ENCODE peak calls at places on chromosomes 7 and 10, in seven cellular contexts. S is H1, Z is IMR-90, O is mesendoderm, U is neuronal stem cell, K is mesenchymal stem cell, N is trophoblast cell. J is an unnamed sample.

GRCh38 chr7:39417642-39418041 is 148.6 kb upstream of the YAE1 start:
- DNase-seq in O (no peak), U (no peak), S (no peak), K (no peak), N (no peak), Z (no peak), J (no peak)

GRCh38 chr7:129676017-129676897 is 64.7 kb downstream of the NRF1 start:
- DNase-seq in O (no peak), K (no peak), S (no peak), N (no peak), Z (no peak), U (no peak), J (no peak)

GRCh38 chr7:32494946-32495297 is 367 bp upstream of the AVL9 start:
- DNase-seq in U (no peak), O (no peak), K (no peak), N (no peak), S (no peak), Z (no peak), J (no peak)

GRCh38 chr7:70405241-70405640 is 726.7 kb upstream of the GALNT17 start:
- DNase-seq in Z (no peak), U (no peak), S (no peak), O (no peak), K (no peak), N (no peak), J (no peak)

GRCh38 chr7:25900245-25900644 is 251.8 kb upstream of the NFE2L3 start:
- DNase-seq in O (no peak), S (no peak), K (no peak), Z (no peak), N (no peak), U (no peak), J (no peak)

GRCh38 chr10:44857363-44858016 is 53.6 kb upstream of the TMEM72 start:
- DNase-seq in Z (peak), U (peak), S (peak), O (peak), N (peak), K (peak), J (peak)

GRCh38 chr7:90655566-90655965 is 59.4 kb downstream of the CDK14 start:
- DNase-seq in O (no peak), N (no peak), K (peak), S (no peak), U (no peak), Z (peak), J (no peak)

GRCh38 chr10:11655839-11656238 is 44.4 kb upstream of the USP6NL start:
- DNase-seq in Z (no peak), O (no peak), S (no peak), U (no peak), K (no peak), N (no peak), J (no peak)

GRCh38 chr10:112343056-112343806 is 30.7 kb upstream of the ACSL5 start:
- DNase-seq in O (no peak), Z (no peak), U (no peak), K (no peak), N (no peak), S (no peak), J (no peak)

GRCh38 chr10:119461380-119461779 is 81.1 kb downstream of the RGS10 start:
- DNase-seq in Z (no peak), O (no peak), S (no peak), N (peak), U (no peak), K (no peak), J (no peak)

GRCh38 chr10:18097524-18097923 is 42.7 kb upstream of the CACNB2 start:
- DNase-seq in Z (peak), O (no peak), U (no peak), S (no peak), K (no peak), N (no peak), J (no peak)

GRCh38 chr7:45187089-45187945 is 29.7 kb downstream of the RAMP3 start:
- DNase-seq in U (no peak), S (no peak), K (no peak), N (no peak), Z (no peak), O (peak), J (no peak)

GRCh38 chr10:92290076-92290836 is 622 bp downstream of the CPEB3 start:
- DNase-seq in Z (peak), K (peak), N (peak), U (peak), O (peak), S (no peak), J (no peak)

GRCh38 chr10:24209946-24210491 is 1.1 kb downstream of the KIAA1217 start:
- DNase-seq in U (no peak), O (peak), K (peak), N (peak), Z (peak), S (no peak), J (no peak)

GRCh38 chr10:95221124-95221523 is 27.1 kb downstream of the ACSM6 start:
- DNase-seq in K (no peak), U (no peak), Z (peak), N (peak), O (peak), S (no peak), J (peak)

GRCh38 chr10:520402-520787 is 169.1 kb downstream of the DIP2C start:
- DNase-seq in O (peak), K (no peak), N (peak), U (no peak), S (no peak), Z (peak), J (peak)

GRCh38 chr7:127844707-127845331 is 186.4 kb downstream of the LRRC4 start:
- DNase-seq in Z (peak), S (no peak), N (no peak), K (no peak), O (no peak), U (no peak), J (no peak)

GRCh38 chr10:77321868-77322267 is 315.7 kb downstream of the KCNMA1 start:
- DNase-seq in U (no peak), S (no peak), N (no peak), K (peak), Z (peak), O (no peak), J (no peak)

GRCh38 chr7:127582361-127582760 is 3.0 kb downstream of the GCC1 start:
- DNase-seq in Z (no peak), O (no peak), S (no peak), U (no peak), N (no peak), K (no peak), J (no peak)

GRCh38 chr10:13949844-13950542 is 363.2 kb downstream of the PRPF18 start:
- DNase-seq in O (no peak), Z (peak), S (no peak), K (peak), U (no peak), N (peak), J (no peak)

GRCh38 chr10:104928733-104929132 is 287.6 kb downstream of the SORCS3 start:
- DNase-seq in K (no peak), Z (no peak), N (no peak), U (no peak), O (no peak), S (no peak), J (no peak)

GRCh38 chr7:24715661-24716479 is 41.4 kb downstream of the GSDME start:
- DNase-seq in U (no peak), S (peak), O (peak), N (peak), K (peak), Z (peak), J (peak)

GRCh38 chr7:108533712-108534111 is 7.8 kb upstream of the PNPLA8 start:
- DNase-seq in N (no peak), U (no peak), K (no peak), S (no peak), O (no peak), Z (no peak), J (no peak)

GRCh38 chr7:33885290-33886005 is 19.9 kb upstream of the BMPER start:
- DNase-seq in S (no peak), Z (peak), N (no peak), U (no peak), O (peak), K (peak), J (no peak)

GRCh38 chr7:51367614-51367968 is 51.0 kb upstream of the COBL start:
- DNase-seq in Z (no peak), S (no peak), O (no peak), U (no peak), N (no peak), K (no peak), J (no peak)

GRCh38 chr10:62073429-62073828 is 171.9 kb downstream of the ARID5B start:
- DNase-seq in U (no peak), K (no peak), S (no peak), O (no peak), Z (no peak), N (no peak), J (no peak)

GRCh38 chr7:28330384-28331070 is 81.8 kb upstream of the CREB5 start:
- DNase-seq in Z (peak), K (no peak), O (no peak), N (no peak), U (no peak), S (no peak), J (no peak)

GRCh38 chr10:17033529-17034250 is 95.9 kb downstream of the CUBN start:
- DNase-seq in Z (peak), U (no peak), K (no peak), S (no peak), N (peak), O (no peak), J (no peak)

GRCh38 chr7:18396953-18397352 is 98.6 kb upstream of the HDAC9 start:
- DNase-seq in S (no peak), Z (no peak), N (no peak), U (no peak), K (no peak), O (no peak), J (no peak)

DNA sequence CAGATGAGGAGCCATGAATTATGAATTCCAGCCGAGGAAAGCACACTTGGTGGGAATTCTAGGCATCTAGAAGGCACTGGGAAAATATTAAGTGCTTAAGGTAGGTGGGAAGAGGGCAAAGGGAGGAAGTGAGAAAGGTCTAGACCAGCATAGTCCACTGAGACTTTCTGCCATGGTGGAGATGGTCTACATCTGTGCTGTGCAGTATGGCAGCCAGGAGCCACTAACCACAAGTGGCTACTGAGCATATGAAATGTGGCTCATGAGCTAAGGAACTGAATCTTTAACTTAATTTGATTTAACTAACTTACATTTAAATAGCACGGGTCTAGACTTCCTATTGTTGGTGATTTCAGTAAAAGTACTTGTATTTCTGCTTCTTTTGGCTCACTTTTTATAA is 82.5 kb upstream of the SEM1 start:
- DNase-seq in Z (no peak), O (no peak), N (no peak), K (no peak), U (no peak), S (no peak), J (no peak)
- H2BK120ac ChIP-seq in Z (no peak), O (no peak), N (no peak), K (no peak), U (no peak), S (no peak), J (no peak)

DNA sequence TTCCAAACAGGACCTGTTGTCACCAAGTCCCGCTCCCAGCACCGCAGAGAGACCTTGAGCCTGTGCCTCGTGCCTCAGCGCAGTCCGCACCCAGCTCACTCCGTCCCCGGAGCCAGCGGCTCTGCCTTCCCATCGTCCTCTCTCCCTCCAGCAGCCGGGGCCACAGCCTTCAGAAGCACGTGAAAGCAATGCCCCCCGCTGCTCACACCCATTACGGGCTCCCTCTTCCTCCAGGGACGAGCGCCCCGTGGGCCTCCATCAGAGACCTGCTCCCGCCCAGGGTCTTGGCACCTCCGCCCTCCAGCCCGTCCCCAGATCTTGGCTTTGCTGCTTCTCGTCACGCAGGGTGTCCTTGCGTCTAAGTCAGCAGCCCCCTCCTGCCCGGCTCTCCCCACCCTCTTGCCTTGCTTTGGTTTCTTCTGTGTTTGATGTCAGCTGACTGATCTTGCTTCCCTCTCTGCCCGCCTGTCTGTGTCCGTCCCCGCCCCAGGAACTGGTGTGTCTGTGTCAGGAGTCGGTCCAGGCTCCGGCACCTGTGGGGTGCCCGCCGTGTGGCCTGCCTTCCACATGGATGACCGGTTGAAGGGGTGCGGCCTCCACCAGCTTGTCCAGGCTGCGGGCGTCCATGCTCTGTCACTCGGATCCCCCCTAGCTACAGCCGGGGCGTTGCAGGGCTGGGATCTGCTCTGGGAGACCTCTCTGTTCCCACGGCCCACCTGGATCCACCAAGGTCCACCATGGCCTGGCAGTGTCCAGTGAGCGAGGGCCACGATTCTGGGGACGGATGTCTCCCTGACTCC is 61.9 kb downstream of the FOXL3 start:
- DNase-seq in S (no peak), U (no peak), O (no peak), K (no peak), Z (no peak), N (no peak), J (no peak)
- H3K27ac ChIP-seq in S (no peak), U (no peak), O (no peak), K (no peak), Z (no peak), N (no peak), J (no peak)

GRCh38 chr10:33238643-33239042 is 95.8 kb downstream of the NRP1 start:
- DNase-seq in S (no peak), U (no peak), N (peak), Z (peak), K (peak), O (no peak), J (no peak)

GRCh38 chr10:33240265-33240664 is 94.2 kb downstream of the NRP1 start:
- DNase-seq in K (no peak), O (no peak), Z (no peak), S (no peak), U (no peak), N (no peak), J (no peak)

GRCh38 chr10:33239257-33239656 is 95.2 kb downstream of the NRP1 start:
- DNase-seq in N (no peak), S (no peak), O (no peak), Z (no peak), U (no peak), K (no peak), J (no peak)

GRCh38 chr10:33240931-33241330 is 93.5 kb downstream of the NRP1 start:
- DNase-seq in Z (peak), N (peak), S (no peak), K (no peak), U (no peak), O (no peak), J (no peak)

GRCh38 chr10:33241351-33241750 is 93.1 kb downstream of the NRP1 start:
- DNase-seq in O (no peak), N (peak), K (no peak), U (no peak), Z (peak), S (no peak), J (no peak)
- H2BK120ac ChIP-seq in O (no peak), N (no peak), K (no peak), U (no peak), Z (peak), S (no peak), J (no peak)

GRCh38 chr10:117664288-117664687 is 121.7 kb downstream of the EMX2 start:
- DNase-seq in U (no peak), Z (no peak), K (no peak), S (no peak), O (no peak), N (no peak), J (no peak)
- H3K27ac ChIP-seq in U (no peak), Z (no peak), K (no peak), S (no peak), O (no peak), N (no peak), J (no peak)

GRCh38 chr10:123480845-123481244 is 185.3 kb upstream of the GPR26 start:
- DNase-seq in U (no peak), N (no peak), O (no peak), S (no peak), K (no peak), Z (no peak), J (no peak)
- H2BK120ac ChIP-seq in U (no peak), N (no peak), O (no peak), S (no peak), K (no peak), Z (no peak), J (no peak)

GRCh38 chr10:36669615-36670325 is 455.6 kb upstream of the ANKRD30A start:
- DNase-seq in U (peak), Z (no peak), K (no peak), S (no peak), N (no peak), O (no peak), J (no peak)
- H3K27ac ChIP-seq in U (no peak), Z (no peak), K (no peak), S (no peak), N (no peak), O (no peak), J (no peak)

GRCh38 chr7:126495001-126495400 is 757.7 kb downstream of the GRM8 start:
- DNase-seq in U (no peak), N (no peak), O (no peak), Z (no peak), S (no peak), K (no peak), J (no peak)
- H2BK120ac ChIP-seq in U (no peak), N (no peak), O (no peak), Z (no peak), S (no peak), K (no peak), J (no peak)

GRCh38 chr10:31887850-31888249 is 40.8 kb downstream of the ARHGAP12 start:
- DNase-seq in U (no peak), O (no peak), S (no peak), N (no peak), Z (no peak), K (no peak), J (no peak)

GRCh38 chr10:31886885-31887284 is 41.7 kb downstream of the ARHGAP12 start:
- DNase-seq in O (no peak), N (no peak), K (peak), S (no peak), U (no peak), Z (peak), J (no peak)

GRCh38 chr10:31884386-31884785 is 44.2 kb downstream of the ARHGAP12 start:
- DNase-seq in U (no peak), S (no peak), Z (no peak), K (no peak), O (no peak), N (no peak), J (no peak)

GRCh38 chr10:31888442-31888841 is 40.2 kb downstream of the ARHGAP12 start:
- DNase-seq in O (no peak), N (no peak), U (no peak), K (no peak), Z (no peak), S (no peak), J (no peak)
- H3K27ac ChIP-seq in O (no peak), N (no peak), U (no peak), K (no peak), Z (no peak), S (no peak), J (no peak)

J was measured in H9.